ENCODE peak calls at places on chromosomes 1 and 21, in five cellular contexts. One of them, this sample, is unnamed.
A peak's percentile ranks its signal among the peaks of the same experiment; 100 is the strongest.

GRCh38 chr1:24694380-24694843 is 50.8 kb upstream of the CLIC4 start:
- DNase-seq in H1: no peak
- DNase-seq in K562: no peak
- DNase-seq in HepG2: no peak
- DNase-seq in GM12878: peak; percentile 79
- DNase-seq in this sample: no peak

GRCh38 chr1:1678581-1679380 is 13.8 kb downstream of the SLC35E2B start:
- DNase-seq in H1: no peak
- DNase-seq in K562: peak; percentile 67
- DNase-seq in GM12878: peak; percentile 23
- DNase-seq in HepG2: peak; percentile 86
- DNase-seq in this sample: no peak

GRCh38 chr1:201941420-201942128 is 4.8 kb downstream of the LMOD1 start:
- DNase-seq in HepG2: peak; percentile 49
- DNase-seq in GM12878: no peak
- DNase-seq in K562: peak; percentile 85
- DNase-seq in H1: peak; percentile 77
- DNase-seq in this sample: no peak

GRCh38 chr1:222071313-222071886 is 329.5 kb upstream of the DUSP10 start:
- DNase-seq in H1: no peak
- DNase-seq in GM12878: no peak
- DNase-seq in HepG2: no peak
- DNase-seq in K562: no peak
- DNase-seq in this sample: no peak

GRCh38 chr1:114315601-114316000 is 161.9 kb upstream of the SYT6 start:
- DNase-seq in HepG2: no peak
- DNase-seq in GM12878: no peak
- DNase-seq in H1: no peak
- DNase-seq in K562: no peak
- DNase-seq in this sample: no peak

GRCh38 chr1:115184951-115185331 is 95.6 kb upstream of the TSPAN2 start:
- DNase-seq in H1: no peak
- DNase-seq in GM12878: no peak
- DNase-seq in K562: no peak
- DNase-seq in HepG2: no peak
- DNase-seq in this sample: no peak

GRCh38 chr1:84245566-84245965 is 55.9 kb upstream of the SAMD13 start:
- DNase-seq in K562: no peak
- DNase-seq in GM12878: no peak
- DNase-seq in HepG2: no peak
- DNase-seq in H1: no peak
- DNase-seq in this sample: no peak

GRCh38 chr21:39447264-39447663 is 1.7 kb upstream of the LCA5L start:
- DNase-seq in GM12878: no peak
- DNase-seq in K562: no peak
- DNase-seq in HepG2: no peak
- DNase-seq in H1: no peak
- DNase-seq in this sample: no peak

GRCh38 chr21:16873581-16873980 is 639.3 kb upstream of the CXADR start:
- DNase-seq in K562: no peak
- DNase-seq in HepG2: no peak
- DNase-seq in GM12878: no peak
- DNase-seq in H1: no peak
- DNase-seq in this sample: no peak

GRCh38 chr1:1208713-1209433 is 2.5 kb upstream of the TNFRSF18 start:
- DNase-seq in GM12878: no peak
- DNase-seq in H1: no peak
- DNase-seq in K562: peak; percentile 66
- DNase-seq in HepG2: no peak
- DNase-seq in this sample: no peak

GRCh38 chr1:215219372-215219771 is 136.8 kb downstream of the KCNK2 start:
- DNase-seq in K562: no peak
- DNase-seq in HepG2: no peak
- DNase-seq in H1: no peak
- DNase-seq in GM12878: no peak
- DNase-seq in this sample: no peak

GRCh38 chr1:1173793-1174415 is at the start of gene TTLL10:
- DNase-seq in HepG2: no peak
- DNase-seq in K562: peak; percentile 22
- DNase-seq in GM12878: no peak
- DNase-seq in H1: no peak
- DNase-seq in this sample: no peak

DNA sequence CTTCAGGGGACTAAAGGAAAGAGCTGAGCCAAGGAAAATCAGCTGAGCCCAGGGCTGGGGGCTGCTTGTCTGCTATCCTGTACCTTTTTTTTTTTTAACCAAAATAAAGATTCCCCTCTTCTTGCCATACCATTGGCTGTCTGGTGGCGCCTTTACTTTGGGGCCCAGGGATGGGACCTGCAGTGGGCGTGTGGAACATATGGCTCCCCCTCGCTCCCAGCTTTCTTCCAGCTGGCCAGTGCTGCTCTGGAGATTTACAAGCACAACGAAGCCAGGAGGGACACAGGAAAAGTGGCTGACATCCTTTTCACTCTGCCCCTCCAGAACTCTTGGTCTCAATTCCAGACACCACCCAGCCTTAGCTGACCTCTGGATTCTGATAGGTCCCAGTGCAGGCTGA is 5.5 kb upstream of the SFN start:
- DNase-seq in K562: no peak
- DNase-seq in GM12878: no peak
- DNase-seq in H1: no peak
- DNase-seq in HepG2: no peak
- DNase-seq in this sample: no peak
- H3K27ac ChIP-seq in K562: no peak overlapping the region
- H3K27ac ChIP-seq in GM12878: no peak overlapping the region
- H3K27ac ChIP-seq in H1: no peak overlapping the region
- H3K27ac ChIP-seq in HepG2: no peak overlapping the region
- H3K27ac ChIP-seq in this sample: no peak overlapping the region

DNA sequence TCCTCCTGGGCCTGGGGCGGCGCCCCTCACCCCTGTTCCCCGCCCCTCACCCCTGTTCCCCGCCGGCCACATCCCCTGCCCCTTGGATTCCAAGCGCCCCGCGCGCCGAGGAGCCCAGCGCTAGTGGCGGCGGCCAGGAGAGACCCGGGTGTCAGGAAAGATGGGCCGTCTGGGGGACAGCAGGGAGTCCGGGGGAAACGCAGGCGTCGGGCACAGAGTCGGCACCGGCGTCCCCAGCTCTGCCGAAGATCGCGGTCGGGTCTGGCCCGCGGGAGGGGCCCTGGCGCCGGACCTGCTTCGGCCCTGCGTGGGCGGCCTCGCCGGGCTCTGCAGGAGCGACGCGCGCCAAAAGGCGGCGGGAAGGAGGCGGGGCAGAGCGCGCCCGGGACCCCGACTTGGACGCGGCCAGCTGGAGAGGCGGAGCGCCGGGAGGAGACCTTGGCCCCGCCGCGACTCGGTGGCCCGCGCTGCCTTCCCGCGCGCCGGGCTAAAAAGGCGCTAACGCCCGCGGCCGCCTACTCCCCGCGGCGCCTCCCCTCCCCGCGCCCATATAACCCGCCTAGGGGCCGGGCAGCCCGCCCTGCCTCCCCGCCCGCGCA is at the start of gene TP73:
- DNase-seq in K562: peak; percentile 92
- DNase-seq in HepG2: no peak
- DNase-seq in GM12878: no peak
- DNase-seq in H1: no peak
- DNase-seq in this sample: peak; percentile 21
- TF ChIP-seq CEBPB in K562: no peak
- TF ChIP-seq CEBPB in HepG2: no peak
- TF ChIP-seq CEBPB in GM12878: no peak
- TF ChIP-seq CEBPB in H1: no peak
- TF ChIP-seq CEBPB in this sample: no peak

DNA sequence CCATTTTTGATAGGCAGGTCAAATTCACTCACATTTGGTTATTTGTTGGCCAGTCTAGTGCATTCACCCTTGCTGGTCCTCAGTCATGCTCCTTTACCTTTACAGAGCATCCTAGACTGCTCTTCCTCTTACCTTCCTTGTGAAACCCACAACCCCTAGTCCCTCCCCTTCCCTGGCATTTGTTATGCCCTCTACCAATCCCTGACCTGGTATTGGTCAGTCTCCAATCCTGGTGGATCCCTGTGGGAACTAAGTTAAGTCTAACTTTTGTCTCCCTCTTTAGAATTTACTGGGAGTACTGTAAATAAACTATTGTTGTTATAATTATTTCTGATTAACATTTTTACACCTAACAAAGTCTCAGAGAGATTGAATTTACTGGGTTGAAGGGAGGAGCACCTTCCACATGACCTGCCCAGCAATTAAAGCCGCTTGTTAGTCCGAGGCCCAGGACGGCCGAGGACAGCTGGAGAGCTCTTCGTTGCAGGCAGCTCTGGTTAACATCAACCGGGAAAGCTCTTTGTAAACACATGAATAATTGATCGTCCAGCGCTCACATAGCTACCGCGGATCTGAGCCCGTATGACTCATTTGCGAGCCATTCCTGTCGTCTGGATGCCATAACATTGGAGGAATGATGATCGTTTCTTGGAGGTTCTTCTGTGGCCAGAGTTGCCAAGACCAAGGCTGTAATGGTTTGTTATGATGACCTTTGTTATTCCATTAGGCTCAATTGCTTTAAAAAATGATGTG is 31.9 kb downstream of the MTARC1 start:
- DNase-seq in K562: no peak
- DNase-seq in GM12878: no peak
- DNase-seq in HepG2: no peak
- DNase-seq in H1: peak; percentile 38
- DNase-seq in this sample: no peak
- TF ChIP-seq SRF in K562: no peak
- TF ChIP-seq SRF in GM12878: no peak
- TF ChIP-seq SRF in HepG2: no peak
- TF ChIP-seq SRF in H1: no peak
- TF ChIP-seq SRF in this sample: no peak

GRCh38 chr21:37264808-37265207 is 2.3 kb downstream of the VPS26C start:
- DNase-seq in K562: no peak
- DNase-seq in H1: no peak
- DNase-seq in HepG2: no peak
- DNase-seq in GM12878: no peak
- DNase-seq in this sample: no peak

GRCh38 chr21:37268186-37268503 is 1.0 kb upstream of the VPS26C start:
- DNase-seq in H1: no peak
- DNase-seq in GM12878: no peak
- DNase-seq in K562: no peak
- DNase-seq in HepG2: no peak
- DNase-seq in this sample: no peak

GRCh38 chr21:37267269-37268185 is at the start of gene VPS26C:
- DNase-seq in K562: peak; percentile 93
- DNase-seq in GM12878: peak; percentile 99
- DNase-seq in H1: peak; percentile 99
- DNase-seq in HepG2: peak; percentile 97
- DNase-seq in this sample: peak; percentile 97

GRCh38 chr21:37266515-37267221 is 466 bp downstream of the VPS26C start:
- DNase-seq in GM12878: no peak
- DNase-seq in H1: no peak
- DNase-seq in K562: no peak
- DNase-seq in HepG2: peak; percentile 27
- DNase-seq in this sample: no peak

DNA sequence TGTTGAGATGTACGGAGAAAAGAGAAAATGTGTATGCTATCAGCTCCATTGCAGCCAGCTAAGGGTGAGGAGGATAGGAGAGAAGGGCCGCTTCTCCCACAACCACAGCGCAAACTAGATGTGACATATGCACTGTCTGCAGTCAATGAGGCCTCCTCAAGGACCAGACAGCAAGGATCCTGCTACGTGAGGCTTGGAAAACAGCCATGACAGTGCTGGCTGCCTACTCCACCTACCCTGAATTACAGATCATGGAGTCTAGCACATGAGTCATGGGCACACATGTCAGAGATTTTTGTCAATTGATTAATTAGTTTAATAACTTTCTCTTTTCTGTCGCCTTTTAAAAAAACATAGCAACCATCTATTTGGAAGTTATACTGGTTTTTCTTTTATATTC is 3.3 kb downstream of the VPS26C start:
- DNase-seq in H1: no peak
- DNase-seq in GM12878: no peak
- DNase-seq in K562: no peak
- DNase-seq in HepG2: no peak
- DNase-seq in this sample: no peak
- H3K27ac ChIP-seq in H1: no peak overlapping the region
- H3K27ac ChIP-seq in GM12878: no peak overlapping the region
- H3K27ac ChIP-seq in K562: peak overlapping the region; percentile 23
- H3K27ac ChIP-seq in HepG2: no peak overlapping the region
- H3K27ac ChIP-seq in this sample: no peak overlapping the region

This sample was measured in HCT116.